ENCODE peak calls at places on chromosomes 1 and 21, in five cellular contexts. I is mucosa of descending colon, P is endothelial cell of umbilical vein, O is esophagus squamous epithelium, M is uterus. T is an unnamed sample.

GRCh38 chr1:194469282-194469681 is 1282.9 kb upstream of the B3GALT2 start:
- DNase-seq in I (no peak), P (no peak), O (no peak), M (no peak), T (no peak)

GRCh38 chr1:187306671-187307415 is 478.1 kb downstream of the PLA2G4A start:
- DNase-seq in I (no peak), P (no peak), O (no peak), M (no peak), T (no peak)

GRCh38 chr1:159089184-159089791 is 12.7 kb upstream of the AIM2 start:
- DNase-seq in I (peak; percentile 28), P (no peak), O (no peak), M (no peak), T (no peak)

GRCh38 chr1:225817611-225818061 is 7.7 kb downstream of the EPHX1 start:
- DNase-seq in I (peak; percentile 91), P (peak; percentile 73), O (no peak), M (peak; percentile 70), T (no peak)

GRCh38 chr1:202618387-202619022 is 91.7 kb downstream of the SYT2 start:
- DNase-seq in I (no peak), P (no peak), O (no peak), M (no peak), T (no peak)

GRCh38 chr1:208030320-208031091 is 119.6 kb upstream of the CD34 start:
- DNase-seq in I (peak; percentile 41), P (peak; percentile 65), O (no peak), M (peak; percentile 75), T (no peak)

GRCh38 chr1:197838836-197839235 is 63.6 kb upstream of the DENND1B start:
- DNase-seq in I (no peak), P (peak; percentile 64), O (no peak), M (no peak), T (no peak)

GRCh38 chr21:35190201-35190701 is 141.1 kb upstream of the RUNX1 start:
- DNase-seq in I (no peak), P (no peak), O (no peak), M (no peak), T (no peak)

GRCh38 chr1:198253259-198253658 is 96.5 kb downstream of the NEK7 start:
- DNase-seq in I (no peak), P (no peak), O (no peak), M (no peak), T (no peak)

GRCh38 chr1:71413441-71414170 is 332.8 kb upstream of the ZRANB2 start:
- DNase-seq in I (no peak), P (no peak), O (no peak), M (no peak), T (no peak)

GRCh38 chr1:220151454-220151853 is 57.5 kb downstream of the IARS2 start:
- DNase-seq in I (no peak), P (peak; percentile 69), O (no peak), M (no peak), T (no peak)

GRCh38 chr1:26838474-26839338 is 12.2 kb downstream of the ZDHHC18 start:
- DNase-seq in I (peak; percentile 33), P (no peak), O (no peak), M (no peak), T (no peak)

GRCh38 chr1:193156826-193157142 is 29.6 kb downstream of the B3GALT2 start:
- DNase-seq in I (no peak), P (no peak), O (no peak), M (no peak), T (no peak)

GRCh38 chr21:31293986-31294385 is 50.1 kb downstream of the TIAM1 start:
- DNase-seq in I (no peak), P (peak; percentile 13), O (no peak), M (peak; percentile 21), T (no peak)

GRCh38 chr1:174874337-174875053 is 125.3 kb upstream of the CACYBP start:
- DNase-seq in I (peak; percentile 52), P (no peak), O (no peak), M (no peak), T (no peak)

GRCh38 chr1:234772345-234773147 is 162.6 kb upstream of the IRF2BP2 start:
- DNase-seq in I (peak; percentile 73), P (peak; percentile 91), O (peak; percentile 31), M (peak; percentile 54), T (peak; percentile 79)

GRCh38 chr1:25916460-25916859 is 10.2 kb upstream of the STMN1 start:
- DNase-seq in I (no peak), P (no peak), O (no peak), M (no peak), T (no peak)

GRCh38 chr1:148318123-148318899 is 164.8 kb downstream of the PPIAL4G start:
- DNase-seq in I (peak; percentile 44), P (no peak), O (no peak), M (no peak), T (peak; percentile 43)

GRCh38 chr21:26124421-26124833 is 46.1 kb downstream of the APP start:
- DNase-seq in I (no peak), P (peak; percentile 84), O (no peak), M (no peak), T (no peak)

GRCh38 chr1:234489692-234490065 is 10.7 kb upstream of the TARBP1 start:
- DNase-seq in I (no peak), P (no peak), O (no peak), M (no peak), T (no peak)

GRCh38 chr1:162062542-162063015 is 6.9 kb upstream of the NOS1AP start:
- DNase-seq in I (no peak), P (no peak), O (no peak), M (no peak), T (no peak)

DNA sequence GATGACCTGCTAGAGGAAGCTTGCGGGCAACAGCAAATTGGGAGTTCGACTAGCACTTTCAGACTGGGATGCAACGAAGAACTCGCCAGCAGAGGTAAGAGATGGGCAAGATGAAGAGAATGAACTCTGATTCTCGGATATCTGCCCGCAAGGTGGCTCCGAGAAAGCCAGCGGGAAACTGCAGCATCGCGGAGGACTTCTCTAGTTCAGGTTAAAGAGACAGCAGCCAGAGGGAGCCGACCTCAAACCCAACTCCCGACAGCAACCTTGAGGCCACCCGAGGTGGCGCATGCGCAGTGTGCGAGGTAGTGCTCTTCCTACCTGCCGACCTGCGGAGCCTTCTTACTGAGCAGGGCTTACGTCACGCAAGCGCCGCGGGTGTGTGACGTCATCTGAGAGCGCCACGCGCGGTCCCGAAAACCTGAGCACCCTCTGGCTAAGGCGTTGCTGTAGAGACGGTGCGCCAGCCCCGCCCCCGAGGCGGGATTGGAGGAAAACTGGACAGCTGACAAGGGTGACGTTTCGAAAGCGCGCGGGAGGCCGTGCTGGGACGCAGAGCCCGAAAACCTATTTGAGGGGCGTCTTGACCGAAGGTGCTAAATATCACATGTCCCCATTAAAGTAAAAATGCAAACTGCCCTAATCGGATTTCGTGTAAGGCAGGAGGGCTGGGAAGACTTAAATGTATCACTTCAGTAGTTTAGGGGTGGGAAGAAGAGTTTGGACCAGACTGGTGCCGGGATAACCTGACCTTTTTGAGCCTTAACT is 110.5 kb upstream of the SLC25A33 start:
- DNase-seq in I (peak; percentile 100), P (peak; percentile 100), O (peak; percentile 97), M (peak; percentile 100), T (peak; percentile 99)
- TF ChIP-seq CTCF in I (peak; percentile 20), P (peak; percentile 13), O (peak; percentile 7), M (peak; percentile 14), T (no peak)

GRCh38 chr1:4851666-4852065 is 197.3 kb downstream of the AJAP1 start:
- DNase-seq in I (no peak), P (no peak), O (no peak), M (no peak), T (no peak)
- TF ChIP-seq CTCF in I (no peak), P (no peak), O (no peak), M (no peak), T (no peak)

DNA sequence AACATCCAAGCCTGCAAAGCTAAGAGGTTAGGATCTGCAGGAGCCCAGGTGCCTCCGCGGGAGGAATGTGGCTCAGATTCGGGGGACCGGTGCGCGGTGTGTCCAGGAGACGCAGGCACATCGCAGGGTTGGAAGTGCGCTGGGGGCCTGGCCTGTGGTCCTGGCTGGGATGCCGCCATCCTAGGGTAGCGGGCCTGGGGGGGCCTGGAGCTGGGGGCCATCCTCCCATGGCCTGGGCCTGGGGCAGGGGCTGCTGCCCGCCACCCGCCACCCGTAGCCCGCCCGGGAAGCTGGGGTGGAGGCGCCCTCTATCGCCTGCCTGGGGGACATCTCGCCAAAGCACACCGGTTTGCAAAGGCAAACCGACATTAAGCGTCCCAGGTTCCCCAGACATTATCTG is 170.6 kb upstream of the ARHGEF16 start:
- DNase-seq in I (peak; percentile 35), P (no peak), O (no peak), M (peak; percentile 37), T (no peak)
- TF ChIP-seq CTCF in I (peak; percentile 45), P (peak; percentile 46), O (peak; percentile 19), M (peak; percentile 44), T (no peak)

GRCh38 chr1:145858238-145858936 is 494 bp downstream of the PIAS3 start:
- DNase-seq in I (peak; percentile 77), P (no peak), O (peak; percentile 19), M (peak; percentile 61), T (peak; percentile 29)

GRCh38 chr1:145863272-145863671 is 4.4 kb upstream of the PIAS3 start:
- DNase-seq in I (no peak), P (no peak), O (no peak), M (no peak), T (no peak)

GRCh38 chr1:145858937-145859490 is at the start of gene PIAS3:
- DNase-seq in I (peak; percentile 95), P (peak; percentile 97), O (peak; percentile 74), M (peak; percentile 96), T (peak; percentile 80)

GRCh38 chr1:145857170-145857569 is 1.7 kb downstream of the PIAS3 start:
- DNase-seq in I (no peak), P (no peak), O (no peak), M (no peak), T (no peak)

DNA sequence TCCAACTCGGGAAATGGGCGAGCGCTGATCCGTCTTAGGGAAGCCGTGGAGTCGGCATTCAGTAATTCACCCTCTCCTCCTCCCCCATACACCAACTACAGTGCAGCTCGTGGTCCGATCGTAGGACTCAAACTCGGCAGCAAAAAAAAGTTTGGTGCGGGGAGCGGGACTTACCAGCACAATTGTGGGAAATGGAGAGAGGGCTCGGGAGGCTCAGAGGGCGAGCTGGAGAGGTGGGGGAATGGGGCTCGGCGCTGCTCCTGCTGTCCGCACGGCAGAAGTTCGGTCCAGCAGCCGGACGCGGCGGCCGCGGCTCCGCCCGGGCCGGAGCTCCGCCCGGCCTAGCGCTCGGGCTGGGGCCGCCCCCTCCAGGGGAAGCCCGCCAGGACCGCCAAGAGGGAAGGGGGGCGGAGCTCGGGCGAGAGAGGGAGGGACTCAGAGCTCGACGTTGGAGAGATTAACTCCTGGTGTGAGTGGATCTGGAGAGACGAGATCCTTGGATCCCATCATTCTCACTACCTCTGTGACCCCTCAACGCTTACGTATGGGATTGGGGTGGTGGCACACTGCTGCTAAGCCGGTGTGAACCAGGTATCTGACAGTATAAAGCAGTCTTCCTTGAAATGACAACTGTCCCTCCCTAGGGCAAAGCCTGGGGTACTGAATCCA is 744 bp upstream of the PIAS3 start:
- DNase-seq in I (peak; percentile 90), P (peak; percentile 92), O (no peak), M (peak; percentile 95), T (peak; percentile 73)
- TF ChIP-seq CTCF in I (no peak), P (no peak), O (peak; percentile 13), M (no peak), T (no peak)

GRCh38 chr1:246512230-246512629 is 5.2 kb upstream of the SMYD3 start:
- DNase-seq in I (no peak), P (no peak), O (no peak), M (no peak), T (no peak)
- TF ChIP-seq CTCF in I (no peak), P (no peak), O (no peak), M (no peak), T (no peak)